ENCODE peak calls at places on chromosomes 3 and 15, in nine cellular contexts. Z is epithelial cell of esophagus, E is cardiac muscle cell, G is HFF-Myc, C is lung, N is colonic mucosa, O is lower leg skin, W is AG10803, K is A549. J is an unnamed sample.

GRCh38 chr3:55476515-55476914 is 10.6 kb downstream of the WNT5A start:
- DNase-seq in K (no peak), N (no peak), G (no peak), Z (peak; percentile 55), E (peak; percentile 84), C (no peak), W (peak; percentile 75), O (no peak), J (peak; percentile 75)

GRCh38 chr15:100601158-100601557 is 826 bp downstream of the LINS1 start:
- DNase-seq in W (no peak), G (no peak), N (no peak), O (no peak), E (peak; percentile 16), Z (peak; percentile 32), C (no peak), K (no peak), J (no peak)

GRCh38 chr15:65638681-65639089 is 16.9 kb downstream of the SLC24A1 start:
- DNase-seq in C (no peak), N (peak; percentile 54), G (peak; percentile 75), Z (peak; percentile 79), E (peak; percentile 87), O (no peak), K (peak; percentile 96), W (peak; percentile 81), J (peak; percentile 43)

GRCh38 chr15:65302061-65302460 is 2.4 kb upstream of the RNU5B-1 start:
- DNase-seq in C (no peak), K (no peak), Z (no peak), E (no peak), N (no peak), W (no peak), O (no peak), G (no peak), J (no peak)

GRCh38 chr3:98770261-98771039 is 7.3 kb downstream of the ST3GAL6 start:
- DNase-seq in E (no peak), Z (peak; percentile 76), C (peak; percentile 52), G (no peak), O (no peak), W (no peak), N (no peak), K (no peak), J (no peak)

GRCh38 chr3:43796041-43796596 is 105.4 kb downstream of the ABHD5 start:
- DNase-seq in E (no peak), Z (peak; percentile 79), G (no peak), O (peak; percentile 46), C (no peak), N (no peak), W (peak; percentile 45), K (no peak), J (no peak)

GRCh38 chr15:75606711-75607684 is 18.5 kb downstream of the SNUPN start:
- DNase-seq in N (no peak), O (no peak), K (no peak), G (no peak), C (no peak), W (peak; percentile 45), Z (no peak), E (no peak), J (no peak)

GRCh38 chr3:56970401-56971002 is 90.0 kb upstream of the SPATA12 start:
- DNase-seq in O (no peak), W (no peak), E (peak; percentile 84), N (no peak), C (no peak), K (no peak), Z (no peak), G (no peak), J (no peak)

GRCh38 chr15:64930778-64931240 is 19.1 kb downstream of the ANKDD1A start:
- DNase-seq in G (no peak), W (peak; percentile 16), N (no peak), Z (no peak), E (peak; percentile 65), K (no peak), C (no peak), O (peak; percentile 58), J (no peak)

GRCh38 chr15:74433592-74434259 is at the start of gene SEMA7A:
- DNase-seq in N (peak; percentile 76), G (peak; percentile 19), C (peak; percentile 70), W (peak; percentile 81), Z (peak; percentile 82), O (peak; percentile 95), E (peak; percentile 80), K (peak; percentile 81), J (peak; percentile 39)

GRCh38 chr3:96959902-96960596 is 145.7 kb downstream of the EPHA6 start:
- DNase-seq in E (no peak), O (no peak), C (no peak), K (no peak), Z (peak; percentile 97), G (no peak), W (peak; percentile 10), N (no peak), J (no peak)

GRCh38 chr3:181383760-181384159 is 328.0 kb upstream of the SOX2 start:
- DNase-seq in O (no peak), Z (no peak), E (no peak), C (no peak), K (no peak), G (no peak), W (no peak), N (no peak), J (no peak)

GRCh38 chr3:153252963-153253362 is 90.9 kb downstream of the RAP2B start:
- DNase-seq in K (no peak), Z (peak; percentile 95), C (no peak), W (no peak), E (no peak), G (no peak), O (no peak), N (no peak), J (no peak)

DNA sequence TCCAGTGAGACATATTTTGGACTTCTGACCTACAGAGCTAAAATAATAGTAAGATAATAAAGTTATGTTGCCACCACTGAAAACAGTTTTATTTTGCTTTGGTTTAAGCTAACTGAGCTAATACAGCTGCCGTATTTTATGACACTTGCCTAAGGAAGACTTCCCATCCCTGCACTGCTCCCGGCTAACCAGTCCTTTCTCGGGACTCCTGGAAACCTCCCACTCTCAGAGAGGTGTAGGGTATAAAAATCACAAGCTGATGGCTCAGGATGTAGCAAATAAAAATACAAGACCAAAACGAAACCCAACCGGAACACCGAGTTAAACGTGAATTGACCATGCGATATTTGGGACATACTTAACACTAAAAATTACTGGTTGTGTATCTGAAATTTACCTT is 448 bp upstream of the KBTBD12 start:
- DNase-seq in W (no peak), G (no peak), Z (no peak), C (no peak), O (no peak), N (no peak), E (no peak), K (no peak), J (no peak)
- H3K4me3 ChIP-seq in W (peak overlapping the region; percentile 49), G (peak overlapping the region; percentile 23), Z (no peak overlapping the region), C (peak overlapping the region; percentile 27), O (no peak overlapping the region), N (peak overlapping the region; percentile 32), E (no peak overlapping the region), K (no peak overlapping the region), J (peak overlapping the region; percentile 40)

GRCh38 chr3:52288674-52289073 is 1.0 kb downstream of the GLYCTK start:
- DNase-seq in C (no peak), G (no peak), K (no peak), Z (no peak), O (no peak), N (no peak), E (no peak), W (no peak), J (no peak)
- H3K4me3 ChIP-seq in C (no peak overlapping the region), G (peak overlapping the region; percentile 81), K (peak overlapping the region; percentile 83), Z (peak overlapping the region; percentile 91), O (no peak overlapping the region), N (peak overlapping the region; percentile 75), E (peak overlapping the region; percentile 65), W (peak overlapping the region; percentile 97), J (peak overlapping the region; percentile 89)

GRCh38 chr3:72165337-72165736 is 380.4 kb upstream of the PROK2 start:
- DNase-seq in E (no peak), C (no peak), O (no peak), W (peak; percentile 54), K (no peak), N (no peak), Z (no peak), G (no peak), J (no peak)
- H3K4me3 ChIP-seq in E (no peak overlapping the region), C (no peak overlapping the region), O (no peak overlapping the region), W (no peak overlapping the region), K (no peak overlapping the region), N (no peak overlapping the region), Z (no peak overlapping the region), G (no peak overlapping the region), J (no peak overlapping the region)

GRCh38 chr15:90872481-90873184 is 4.2 kb downstream of the FURIN start:
- DNase-seq in C (no peak), G (peak; percentile 43), O (peak; percentile 85), K (no peak), W (peak; percentile 71), E (peak; percentile 69), N (peak; percentile 29), Z (peak; percentile 82), J (no peak)

GRCh38 chr15:90873998-90874605 is 5.7 kb downstream of the FURIN start:
- DNase-seq in C (peak; percentile 84), E (no peak), W (no peak), G (no peak), Z (peak; percentile 32), O (peak; percentile 82), N (peak; percentile 56), K (no peak), J (no peak)

GRCh38 chr15:90875549-90875981 is 7.2 kb downstream of the FURIN start:
- DNase-seq in K (no peak), G (no peak), O (no peak), C (no peak), E (no peak), W (no peak), N (no peak), Z (no peak), J (no peak)

GRCh38 chr15:90871716-90872480 is 3.5 kb downstream of the FURIN start:
- DNase-seq in C (peak; percentile 39), Z (no peak), G (no peak), K (no peak), O (peak; percentile 76), E (no peak), N (peak; percentile 58), W (no peak), J (no peak)

GRCh38 chr15:90873488-90873997 is 5.2 kb downstream of the FURIN start:
- DNase-seq in N (no peak), Z (no peak), O (peak; percentile 85), G (no peak), W (no peak), E (no peak), K (no peak), C (no peak), J (no peak)
- H3K4me3 ChIP-seq in N (peak overlapping the region; percentile 81), Z (peak overlapping the region; percentile 14), O (no peak overlapping the region), G (peak overlapping the region; percentile 64), W (peak overlapping the region; percentile 78), E (no peak overlapping the region), K (peak overlapping the region; percentile 77), C (no peak overlapping the region), J (no peak overlapping the region)

DNA sequence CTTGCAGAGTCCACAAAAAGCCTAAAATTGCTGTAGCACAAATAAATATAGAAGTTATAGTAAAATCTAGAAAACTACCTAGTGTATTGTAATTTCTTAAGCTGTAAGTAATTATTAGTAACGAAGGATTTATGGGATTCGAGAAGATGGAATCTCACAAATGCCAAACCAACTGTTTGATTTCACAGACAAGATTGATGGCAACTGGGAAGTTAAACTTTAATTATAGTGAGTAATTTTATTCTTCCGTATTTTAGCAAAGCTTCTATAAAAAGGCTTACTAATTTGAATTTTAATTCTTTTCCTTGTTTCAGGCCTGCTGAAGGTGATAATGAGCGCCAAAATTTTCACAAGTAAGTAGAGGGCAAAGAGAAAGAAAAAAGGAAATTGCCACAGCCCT is 36.6 kb downstream of the GATM start:
- DNase-seq in G (no peak), C (no peak), W (no peak), E (no peak), Z (no peak), O (no peak), N (no peak), K (no peak), J (no peak)
- H3K4me3 ChIP-seq in G (no peak overlapping the region), C (no peak overlapping the region), W (no peak overlapping the region), E (no peak overlapping the region), Z (no peak overlapping the region), O (no peak overlapping the region), N (no peak overlapping the region), K (no peak overlapping the region), J (no peak overlapping the region)

J was measured in skeletal muscle cell.